ENCODE peak calls at places on chromosome 22, in nine cellular contexts. O, P, R, H, D, M, X, S and A are unnamed samples.

GRCh38 chr22:26576026-26576680 is 13.8 kb downstream of the TPST2 start:
- DNase-seq in O (no peak), P (no peak), R (no peak), H (no peak), D (no peak), M (no peak), X (no peak), S (no peak), A (no peak)

GRCh38 chr22:37672920-37673453 is 2.4 kb upstream of the LGALS1 start:
- DNase-seq in O (no peak), P (no peak), R (no peak), H (no peak), D (no peak), M (no peak), X (no peak), S (no peak), A (no peak)

GRCh38 chr22:19857382-19857781 is 2.7 kb upstream of the GNB1L start:
- DNase-seq in O (no peak), P (no peak), R (no peak), H (no peak), D (no peak), M (no peak), X (no peak), S (no peak), A (no peak)

GRCh38 chr22:19524170-19525115 is at the start of gene CLDN5:
- DNase-seq in O (peak; percentile 60), P (peak; percentile 49), R (peak; percentile 38), H (peak; percentile 75), D (peak; percentile 69), M (peak; percentile 75), X (no peak), S (peak; percentile 82), A (no peak)

GRCh38 chr22:27574651-27575050 is 226.9 kb downstream of the MN1 start:
- DNase-seq in O (no peak), P (no peak), R (no peak), H (no peak), D (no peak), M (no peak), X (no peak), S (no peak), A (no peak)

GRCh38 chr22:42992886-42993479 is 22.0 kb downstream of the PACSIN2 start:
- DNase-seq in O (no peak), P (no peak), R (no peak), H (no peak), D (peak; percentile 63), M (no peak), X (no peak), S (no peak), A (no peak)

GRCh38 chr22:30290318-30290678 is 993 bp upstream of the CASTOR1 start:
- DNase-seq in O (no peak), P (no peak), R (no peak), H (no peak), D (no peak), M (no peak), X (no peak), S (no peak), A (no peak)

GRCh38 chr22:42511401-42511891 is 8.2 kb downstream of the RRP7A start:
- DNase-seq in O (no peak), P (no peak), R (no peak), H (no peak), D (no peak), M (no peak), X (no peak), S (no peak), A (no peak)

GRCh38 chr22:20606041-20606783 is 98.8 kb downstream of the MED15 start:
- DNase-seq in O (peak; percentile 91), P (peak; percentile 87), R (peak; percentile 81), H (no peak), D (no peak), M (peak; percentile 84), X (peak; percentile 90), S (peak; percentile 97), A (peak; percentile 90)

GRCh38 chr22:34437140-34437539 is 516.9 kb upstream of the LARGE1 start:
- DNase-seq in O (no peak), P (no peak), R (no peak), H (no peak), D (no peak), M (no peak), X (no peak), S (no peak), A (no peak)

GRCh38 chr22:44193537-44193896 is 12.8 kb downstream of the PARVG start:
- DNase-seq in O (no peak), P (no peak), R (no peak), H (no peak), D (no peak), M (no peak), X (no peak), S (no peak), A (no peak)

GRCh38 chr22:28741758-28742561 is at the start of the genes CHEK2 and HSCB:
- DNase-seq in O (peak; percentile 98), P (peak; percentile 90), R (peak; percentile 98), H (peak; percentile 99), D (peak; percentile 99), M (peak; percentile 99), X (peak; percentile 99), S (peak; percentile 99), A (peak; percentile 99)
- TF ChIP-seq CTCF in O (no peak), P (no peak), R (peak; percentile 2), H (no peak), D (no peak), M (peak; percentile 40), X (peak; percentile 16), S (no peak), A (no peak)

GRCh38 chr22:39179401-39179827 is 26.9 kb upstream of the CBX7 start:
- DNase-seq in O (no peak), P (no peak), R (peak; percentile 43), H (no peak), D (peak; percentile 58), M (peak; percentile 72), X (no peak), S (peak; percentile 63), A (no peak)

GRCh38 chr22:39177456-39177775 is 24.9 kb upstream of the CBX7 start:
- DNase-seq in O (no peak), P (no peak), R (no peak), H (no peak), D (no peak), M (no peak), X (no peak), S (no peak), A (no peak)

GRCh38 chr22:39177791-39178190 is 25.3 kb upstream of the CBX7 start:
- DNase-seq in O (no peak), P (no peak), R (no peak), H (peak; percentile 82), D (peak; percentile 61), M (no peak), X (no peak), S (no peak), A (no peak)

GRCh38 chr22:39179841-39180335 is 27.4 kb upstream of the CBX7 start:
- DNase-seq in O (no peak), P (no peak), R (no peak), H (peak; percentile 79), D (peak; percentile 37), M (peak; percentile 34), X (no peak), S (peak; percentile 66), A (no peak)

GRCh38 chr22:39178206-39179111 is 26.0 kb upstream of the CBX7 start:
- DNase-seq in O (no peak), P (no peak), R (no peak), H (peak; percentile 74), D (peak; percentile 42), M (no peak), X (no peak), S (no peak), A (no peak)
- H3K4me1 ChIP-seq in O (peaks cover 63% of the 10 kb centered on the region), P (peaks cover 8% of the 10 kb centered on the region), R (peaks cover 26% of the 10 kb centered on the region), H (peaks cover 54% of the 10 kb centered on the region), D (peaks cover 34% of the 10 kb centered on the region), M (peaks cover 57% of the 10 kb centered on the region), X (no peaks in the 10 kb centered on the region), S (peaks cover 44% of the 10 kb centered on the region), A (peaks cover 41% of the 10 kb centered on the region)

GRCh38 chr22:17998913-17999312 is 25.4 kb downstream of the MICAL3 start:
- DNase-seq in O (no peak), P (peak; percentile 67), R (no peak), H (no peak), D (no peak), M (no peak), X (peak; percentile 76), S (no peak), A (no peak)
- H3K4me3 ChIP-seq in O (no peak overlapping the region), P (no peak overlapping the region), R (no peak overlapping the region), H (no peak overlapping the region), D (no peak overlapping the region), M (no peak overlapping the region), X (no peak overlapping the region), S (no peak overlapping the region), A (no peak overlapping the region)

GRCh38 chr22:32826537-32826936 is 25.0 kb downstream of the TIMP3 start:
- DNase-seq in O (no peak), P (no peak), R (no peak), H (no peak), D (peak; percentile 53), M (peak; percentile 13), X (no peak), S (no peak), A (no peak)

GRCh38 chr22:32824531-32825315 is 23.2 kb downstream of the TIMP3 start:
- DNase-seq in O (no peak), P (no peak), R (no peak), H (no peak), D (peak; percentile 51), M (no peak), X (no peak), S (no peak), A (no peak)

GRCh38 chr22:32820131-32820882 is 18.8 kb downstream of the TIMP3 start:
- DNase-seq in O (no peak), P (no peak), R (no peak), H (no peak), D (peak; percentile 35), M (no peak), X (no peak), S (no peak), A (no peak)

GRCh38 chr22:32822188-32822877 is 20.8 kb downstream of the TIMP3 start:
- DNase-seq in O (no peak), P (no peak), R (no peak), H (no peak), D (peak; percentile 31), M (no peak), X (no peak), S (no peak), A (no peak)

GRCh38 chr22:32823024-32823730 is 21.7 kb downstream of the TIMP3 start:
- DNase-seq in O (no peak), P (peak; percentile 67), R (peak; percentile 66), H (no peak), D (peak; percentile 53), M (peak; percentile 85), X (no peak), S (peak; percentile 92), A (peak; percentile 67)
- TF ChIP-seq CTCF in O (peak; percentile 32), P (no peak), R (peak; percentile 61), H (no peak), D (no peak), M (peak; percentile 73), X (peak; percentile 52), S (peak; percentile 66), A (peak; percentile 67)